ENCODE peak calls at places on chromosomes 2 and 18, in ten cellular contexts. A is stomach, T is breast epithelium, Y is fibroblast of pulmonary artery, D is WERI-Rb-1, B is aorta, W is psoas muscle, L is left lung, O is cardiac fibroblast, I is keratinocyte. X is an unnamed sample.
A peak's percentile ranks its signal among the peaks of the same experiment; 100 is the strongest.

GRCh38 chr2:181036848-181037603 is 56.6 kb downstream of the UBE2E3 start:
- DNase-seq in B (no peak), T (no peak), Y (peak; percentile 76), I (peak; percentile 63), W (no peak), D (no peak), A (no peak), L (no peak), O (peak; percentile 85), X (no peak)

GRCh38 chr2:77862120-77862519 is 339.9 kb upstream of the LRRTM4 start:
- DNase-seq in Y (no peak), T (no peak), O (no peak), L (no peak), D (no peak), I (no peak), W (no peak), B (no peak), A (no peak), X (no peak)

GRCh38 chr18:48878471-48878870 is 72.3 kb downstream of the SMAD7 start:
- DNase-seq in Y (no peak), O (no peak), L (no peak), I (no peak), W (no peak), B (no peak), A (no peak), D (no peak), T (no peak), X (no peak)

GRCh38 chr2:163717993-163718680 is 17.7 kb downstream of the FIGN start:
- DNase-seq in T (no peak), L (no peak), W (no peak), I (no peak), O (peak; percentile 30), D (no peak), Y (no peak), A (no peak), B (no peak), X (no peak)

GRCh38 chr2:26640331-26640745 is 828 bp downstream of the CIB4 start:
- DNase-seq in B (no peak), L (peak; percentile 51), A (peak; percentile 28), D (no peak), O (peak; percentile 75), T (no peak), W (no peak), I (no peak), Y (peak; percentile 74), X (peak; percentile 55)

GRCh38 chr18:12029786-12030571 is 48.7 kb downstream of the IMPA2 start:
- DNase-seq in D (no peak), B (no peak), Y (no peak), L (peak; percentile 19), O (no peak), A (no peak), I (no peak), W (no peak), T (no peak), X (peak; percentile 17)

GRCh38 chr2:216632952-216633615 is at the start of gene IGFBP2:
- DNase-seq in Y (no peak), L (no peak), W (no peak), O (peak; percentile 18), B (peak; percentile 77), D (peak; percentile 71), I (no peak), A (peak; percentile 73), T (no peak), X (peak; percentile 62)

GRCh38 chr2:136394136-136395060 is 276.4 kb upstream of the CXCR4 start:
- DNase-seq in A (no peak), T (no peak), D (no peak), L (no peak), O (no peak), I (no peak), W (no peak), B (no peak), Y (no peak), X (no peak)

GRCh38 chr18:63366991-63367240 is at the start of gene KDSR:
- DNase-seq in D (no peak), Y (no peak), W (no peak), B (no peak), A (no peak), L (no peak), T (no peak), O (no peak), I (no peak), X (no peak)

GRCh38 chr2:204353823-204354222 is 191.5 kb upstream of the PARD3B start:
- DNase-seq in T (no peak), A (no peak), I (no peak), W (no peak), Y (peak; percentile 54), L (no peak), B (no peak), D (no peak), O (peak; percentile 24), X (no peak)

GRCh38 chr2:6089474-6089873 is 397.3 kb downstream of the SOX11 start:
- DNase-seq in D (no peak), T (no peak), W (no peak), L (no peak), O (no peak), A (no peak), I (no peak), B (no peak), Y (no peak), X (no peak)
- H3K4me3 ChIP-seq in D (no peak overlapping the region), T (no peak overlapping the region), W (no peak overlapping the region), L (no peak overlapping the region), O (no peak overlapping the region), A (no peak overlapping the region), I (no peak overlapping the region), B (no peak overlapping the region), Y (no peak overlapping the region), X (no peak overlapping the region)

DNA sequence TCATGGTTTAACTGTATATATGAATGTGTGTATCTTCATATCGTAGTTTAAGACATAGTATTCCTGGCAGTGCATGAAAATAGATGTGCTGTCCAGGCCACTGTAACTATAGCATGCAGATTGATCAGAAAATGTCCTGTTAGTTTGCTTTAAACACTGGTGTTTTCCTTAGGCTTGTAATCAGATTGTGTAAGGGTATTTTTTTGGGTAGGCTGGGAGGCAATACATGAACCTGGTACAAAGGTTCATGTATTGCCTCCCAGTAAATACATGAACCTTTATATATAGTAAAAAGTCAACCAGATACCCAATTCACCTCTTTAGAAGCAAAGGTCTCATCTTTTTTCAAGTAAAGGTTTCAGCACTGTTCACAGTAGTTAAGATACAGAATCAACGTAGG is 1.6 kb downstream of the COQ10B start:
- DNase-seq in I (no peak), O (no peak), L (no peak), W (no peak), Y (no peak), B (no peak), D (no peak), A (no peak), T (no peak), X (no peak)
- H3K4me3 ChIP-seq in I (peak overlapping the region; percentile 78), O (peak overlapping the region; percentile 99), L (no peak overlapping the region), W (peak overlapping the region; percentile 78), Y (peak overlapping the region; percentile 100), B (peak overlapping the region; percentile 53), D (no peak overlapping the region), A (peak overlapping the region; percentile 70), T (peak overlapping the region; percentile 93), X (peak overlapping the region; percentile 91)

GRCh38 chr18:78980777-78981651 is 1.4 kb downstream of the SALL3 start:
- DNase-seq in B (no peak), O (no peak), D (peak; percentile 58), A (no peak), L (no peak), T (no peak), I (no peak), W (no peak), Y (no peak), X (no peak)
- H3K4me3 ChIP-seq in B (no peak overlapping the region), O (no peak overlapping the region), D (peak overlapping the region; percentile 63), A (peak overlapping the region; percentile 11), L (no peak overlapping the region), T (peak overlapping the region; percentile 37), I (no peak overlapping the region), W (peak overlapping the region; percentile 49), Y (peak overlapping the region; percentile 28), X (no peak overlapping the region)

GRCh38 chr2:170717991-170718589 is 3.0 kb downstream of the SP5 start:
- DNase-seq in B (no peak), L (no peak), D (no peak), A (no peak), W (no peak), I (no peak), O (no peak), Y (no peak), T (no peak), X (no peak)
- H3K4me3 ChIP-seq in B (no peak overlapping the region), L (no peak overlapping the region), D (no peak overlapping the region), A (no peak overlapping the region), W (no peak overlapping the region), I (no peak overlapping the region), O (no peak overlapping the region), Y (no peak overlapping the region), T (no peak overlapping the region), X (no peak overlapping the region)

GRCh38 chr2:144826105-144826504 is 306.2 kb upstream of the ZEB2 start:
- DNase-seq in Y (no peak), O (no peak), L (no peak), A (no peak), I (no peak), D (no peak), T (no peak), B (no peak), W (no peak), X (no peak)
- H3K4me3 ChIP-seq in Y (no peak overlapping the region), O (no peak overlapping the region), L (no peak overlapping the region), A (no peak overlapping the region), I (no peak overlapping the region), D (no peak overlapping the region), T (no peak overlapping the region), B (no peak overlapping the region), W (no peak overlapping the region), X (no peak overlapping the region)

GRCh38 chr18:3354506-3354905 is 92.6 kb downstream of the MYL12B start:
- DNase-seq in W (no peak), I (no peak), Y (no peak), T (no peak), L (no peak), O (no peak), A (no peak), D (no peak), B (no peak), X (no peak)

GRCh38 chr18:3347286-3347803 is 85.4 kb downstream of the MYL12B start:
- DNase-seq in O (no peak), D (no peak), W (no peak), L (no peak), T (no peak), I (no peak), Y (no peak), A (no peak), B (no peak), X (no peak)

GRCh38 chr18:3350021-3350420 is 88.1 kb downstream of the MYL12B start:
- DNase-seq in L (no peak), W (no peak), D (no peak), T (no peak), I (no peak), B (no peak), Y (no peak), A (no peak), O (no peak), X (no peak)

GRCh38 chr18:3346487-3346886 is 84.6 kb downstream of the MYL12B start:
- DNase-seq in L (no peak), T (no peak), W (no peak), Y (no peak), O (no peak), A (no peak), D (no peak), B (no peak), I (no peak), X (no peak)

GRCh38 chr18:3350566-3351527 is 88.9 kb downstream of the MYL12B start:
- DNase-seq in T (no peak), W (no peak), B (no peak), A (no peak), O (peak; percentile 45), I (peak; percentile 77), L (no peak), D (no peak), Y (peak; percentile 27), X (no peak)
- H3K4me3 ChIP-seq in T (peak overlapping the region; percentile 16), W (no peak overlapping the region), B (no peak overlapping the region), A (no peak overlapping the region), O (no peak overlapping the region), I (peak overlapping the region; percentile 51), L (no peak overlapping the region), D (no peak overlapping the region), Y (no peak overlapping the region), X (no peak overlapping the region)